ENCODE peak calls at places on chromosome 6, in four cellular contexts. One of them, this sample, is unnamed.

GRCh38 chr6:108127826-108128225 is 38.0 kb upstream of the NR2E1 start:
- DNase-seq in SK-N-SH: no peak
- DNase-seq in GM06990: no peak
- DNase-seq in activated CD4-positive, CD25-positive, alpha-beta regulatory T cell: no peak
- DNase-seq in this sample: peak

GRCh38 chr6:1485678-1486077 is 96.3 kb downstream of the FOXF2 start:
- DNase-seq in SK-N-SH: no peak
- DNase-seq in activated CD4-positive, CD25-positive, alpha-beta regulatory T cell: no peak
- DNase-seq in GM06990: no peak
- DNase-seq in this sample: peak

GRCh38 chr6:87993331-87993730 is 54.3 kb upstream of the SPACA1 start:
- DNase-seq in SK-N-SH: no peak
- DNase-seq in GM06990: no peak
- DNase-seq in activated CD4-positive, CD25-positive, alpha-beta regulatory T cell: no peak
- DNase-seq in this sample: no peak

GRCh38 chr6:133705731-133706130 is 183.2 kb upstream of the TCF21 start:
- DNase-seq in GM06990: no peak
- DNase-seq in activated CD4-positive, CD25-positive, alpha-beta regulatory T cell: no peak
- DNase-seq in SK-N-SH: no peak
- DNase-seq in this sample: no peak

GRCh38 chr6:130933712-130934200 is 106.5 kb downstream of the SMLR1 start:
- DNase-seq in activated CD4-positive, CD25-positive, alpha-beta regulatory T cell: no peak
- DNase-seq in SK-N-SH: no peak
- DNase-seq in GM06990: no peak
- DNase-seq in this sample: no peak

GRCh38 chr6:160661129-160661723 is 2.8 kb downstream of the LPA start:
- DNase-seq in activated CD4-positive, CD25-positive, alpha-beta regulatory T cell: no peak
- DNase-seq in SK-N-SH: no peak
- DNase-seq in GM06990: no peak
- DNase-seq in this sample: no peak

GRCh38 chr6:46927066-46927465 is 5.3 kb upstream of the ADGRF5 start:
- DNase-seq in GM06990: no peak
- DNase-seq in activated CD4-positive, CD25-positive, alpha-beta regulatory T cell: no peak
- DNase-seq in SK-N-SH: no peak
- DNase-seq in this sample: no peak

GRCh38 chr6:44157152-44157521 is 1.5 kb upstream of the CAPN11 start:
- DNase-seq in GM06990: no peak
- DNase-seq in activated CD4-positive, CD25-positive, alpha-beta regulatory T cell: no peak
- DNase-seq in SK-N-SH: no peak
- DNase-seq in this sample: no peak

GRCh38 chr6:131766631-131767030 is 41.2 kb upstream of the ENPP1 start:
- DNase-seq in GM06990: no peak
- DNase-seq in activated CD4-positive, CD25-positive, alpha-beta regulatory T cell: no peak
- DNase-seq in SK-N-SH: no peak
- DNase-seq in this sample: no peak

GRCh38 chr6:32216998-32217397 is 6.9 kb downstream of the NOTCH4 start:
- DNase-seq in SK-N-SH: no peak
- DNase-seq in activated CD4-positive, CD25-positive, alpha-beta regulatory T cell: no peak
- DNase-seq in GM06990: no peak
- DNase-seq in this sample: no peak

GRCh38 chr6:16619017-16619416 is 142.2 kb downstream of the ATXN1 start:
- DNase-seq in SK-N-SH: no peak
- DNase-seq in GM06990: no peak
- DNase-seq in activated CD4-positive, CD25-positive, alpha-beta regulatory T cell: no peak
- DNase-seq in this sample: no peak